ENCODE peak calls at places on chromosomes 13 and 19, in eight cellular contexts. Q is skeletal muscle cell; U is nephron progenitor cell; I is mesendoderm; B is mesenteric fat pad; W is stimulated activated CD4-positive, alpha-beta T cell treated with anti-CD3 and anti-CD28 coated beads, Interleukin-1b, Interleukin-23, amount 100 ng/mL, for 4 hours; F is activated naive CD4-positive, alpha-beta T cell; O is anterior cingulate cortex. V is an unnamed sample.

GRCh38 chr19:8212212-8212611 is 3.0 kb downstream of the CERS4 start:
- DNase-seq in Q (no peak), U (no peak), I (no peak), B (no peak), W (no peak), F (no peak), O (peak; percentile 37), V (no peak)

GRCh38 chr13:74206061-74206561 is 71.9 kb upstream of the KLF12 start:
- DNase-seq in Q (peak; percentile 76), U (no peak), I (peak; percentile 40), B (no peak), W (no peak), F (no peak), O (no peak), V (no peak)

GRCh38 chr19:46073268-46073922 is 32.6 kb upstream of the IGFL4 start:
- DNase-seq in Q (no peak), U (no peak), I (no peak), B (no peak), W (no peak), F (no peak), O (no peak), V (no peak)

GRCh38 chr19:35642798-35643254 is 1.3 kb downstream of the ETV2 start:
- DNase-seq in Q (no peak), U (no peak), I (no peak), B (no peak), W (no peak), F (no peak), O (no peak), V (no peak)

GRCh38 chr13:48542581-48543341 is 9.9 kb upstream of the RCBTB2 start:
- DNase-seq in Q (no peak), U (peak; percentile 27), I (peak; percentile 63), B (no peak), W (no peak), F (no peak), O (no peak), V (no peak)

GRCh38 chr19:11034449-11035213 is 54.6 kb upstream of the LDLR start:
- DNase-seq in Q (no peak), U (no peak), I (no peak), B (no peak), W (no peak), F (no peak), O (no peak), V (no peak)

GRCh38 chr13:113584870-113585671 is 518 bp downstream of the TFDP1 start:
- DNase-seq in Q (no peak), U (peak; percentile 49), I (peak; percentile 14), B (peak; percentile 82), W (no peak), F (no peak), O (no peak), V (peak; percentile 40)

GRCh38 chr19:18961767-18962423 is 20.9 kb upstream of the HOMER3 start:
- DNase-seq in Q (no peak), U (peak; percentile 57), I (peak; percentile 82), B (no peak), W (no peak), F (no peak), O (no peak), V (no peak)

GRCh38 chr19:3433313-3433712 is 47.0 kb downstream of the SMIM24 start:
- DNase-seq in Q (no peak), U (no peak), I (no peak), B (no peak), W (no peak), F (no peak), O (no peak), V (no peak)

GRCh38 chr13:78657699-78658629 is 991 bp downstream of the OBI1 start:
- DNase-seq in Q (no peak), U (no peak), I (peak; percentile 71), B (no peak), W (no peak), F (no peak), O (no peak), V (no peak)

GRCh38 chr13:111280666-111281577 is 39.5 kb upstream of the TEX29 start:
- DNase-seq in Q (no peak), U (no peak), I (no peak), B (no peak), W (no peak), F (no peak), O (no peak), V (no peak)

GRCh38 chr19:44618640-44619357 is 5.4 kb downstream of the IGSF23 start:
- DNase-seq in Q (no peak), U (no peak), I (no peak), B (no peak), W (no peak), F (no peak), O (no peak), V (no peak)

GRCh38 chr13:52929826-52930225 is 81.4 kb upstream of the PCDH8 start:
- DNase-seq in Q (no peak), U (no peak), I (no peak), B (no peak), W (no peak), F (no peak), O (no peak), V (no peak)

GRCh38 chr13:108220042-108220441 is 1.9 kb downstream of the ABHD13 start:
- DNase-seq in Q (no peak), U (no peak), I (peak; percentile 36), B (no peak), W (no peak), F (no peak), O (no peak), V (no peak)

GRCh38 chr19:28610731-28611130 is 602.2 kb downstream of the UQCRFS1 start:
- DNase-seq in Q (no peak), U (no peak), I (no peak), B (no peak), W (no peak), F (no peak), O (no peak), V (no peak)

GRCh38 chr19:47735131-47735530 is 10.2 kb upstream of the NOP53 start:
- DNase-seq in Q (no peak), U (no peak), I (peak; percentile 89), B (no peak), W (no peak), F (no peak), O (no peak), V (no peak)

GRCh38 chr13:81987159-81987558 is 1646.2 kb upstream of the SPRY2 start:
- DNase-seq in Q (no peak), U (no peak), I (peak; percentile 93), B (no peak), W (no peak), F (no peak), O (no peak), V (no peak)

V was measured in coronary artery.